ENCODE peak calls at places on chromosomes 2 and 18, in six cellular contexts. L is coronary artery, M is SK-N-SH, X is H1, Y is cardiac muscle cell, N is H9. J is an unnamed sample.

GRCh38 chr2:44098050-44098449 is 70.6 kb upstream of the PPM1B start:
- DNase-seq in L (no peak), M (no peak), X (no peak), Y (no peak), N (no peak), J (no peak)

GRCh38 chr2:149004836-149005235 is 33.7 kb upstream of the LYPD6B start:
- DNase-seq in L (no peak), M (no peak), X (no peak), Y (no peak), N (no peak), J (no peak)

GRCh38 chr18:48792611-48793368 is 158.0 kb downstream of the SMAD7 start:
- DNase-seq in L (peak), M (no peak), X (no peak), Y (no peak), N (no peak), J (no peak)

GRCh38 chr2:207133862-207134519 is 31.8 kb downstream of the KLF7 start:
- DNase-seq in L (peak), M (no peak), X (no peak), Y (no peak), N (no peak), J (peak)

GRCh38 chr2:98601532-98602132 is 6.7 kb downstream of the COA5 start:
- DNase-seq in L (no peak), M (peak), X (no peak), Y (peak), N (peak), J (peak)

GRCh38 chr2:152730591-152731333 is 12.3 kb downstream of the ARL6IP6 start:
- DNase-seq in L (no peak), M (no peak), X (no peak), Y (no peak), N (no peak), J (peak)

GRCh38 chr2:2919574-2920365 is 457.8 kb downstream of the EIPR1 start:
- DNase-seq in L (no peak), M (peak), X (no peak), Y (no peak), N (no peak), J (no peak)

GRCh38 chr2:72137498-72138010 is 10.1 kb downstream of the CYP26B1 start:
- DNase-seq in L (no peak), M (peak), X (peak), Y (peak), N (peak), J (peak)

GRCh38 chr2:227482638-227483340 is 10.8 kb downstream of the AGFG1 start:
- DNase-seq in L (no peak), M (no peak), X (no peak), Y (no peak), N (no peak), J (peak)

GRCh38 chr2:230908595-230909191 is 16.3 kb downstream of the GPR55 start:
- DNase-seq in L (peak), M (no peak), X (no peak), Y (no peak), N (peak), J (peak)

GRCh38 chr2:69083126-69083733 is 70.3 kb downstream of the ANTXR1 start:
- DNase-seq in L (no peak), M (no peak), X (no peak), Y (no peak), N (no peak), J (peak)

GRCh38 chr2:71220743-71221142 is 6.2 kb downstream of the PAIP2B start:
- DNase-seq in L (no peak), M (no peak), X (no peak), Y (no peak), N (no peak), J (no peak)

GRCh38 chr2:134917958-134918517 is 584 bp upstream of the CCNT2 start:
- DNase-seq in L (no peak), M (no peak), X (no peak), Y (no peak), N (no peak), J (no peak)

GRCh38 chr2:128301501-128301966 is 17.1 kb downstream of the HS6ST1 start:
- DNase-seq in L (peak), M (no peak), X (no peak), Y (no peak), N (no peak), J (peak)

GRCh38 chr2:127145255-127145899 is 38.4 kb upstream of the BIN1 start:
- DNase-seq in L (no peak), M (no peak), X (peak), Y (no peak), N (no peak), J (peak)

GRCh38 chr2:45935791-45936622 is 284.5 kb downstream of the PRKCE start:
- DNase-seq in L (peak), M (peak), X (peak), Y (peak), N (peak), J (peak)

GRCh38 chr2:208579678-208580077 is 173.1 kb downstream of the PTH2R start:
- DNase-seq in L (no peak), M (no peak), X (no peak), Y (no peak), N (no peak), J (no peak)

GRCh38 chr2:198930170-198930569 is 527.6 kb downstream of the SATB2 start:
- DNase-seq in L (no peak), M (no peak), X (no peak), Y (no peak), N (peak), J (peak)

GRCh38 chr18:13244135-13244534 is 25.6 kb downstream of the LDLRAD4 start:
- DNase-seq in L (no peak), M (no peak), X (no peak), Y (no peak), N (no peak), J (no peak)

GRCh38 chr2:5365871-5366461 is 326.2 kb upstream of the SOX11 start:
- DNase-seq in L (no peak), M (peak), X (peak), Y (peak), N (peak), J (no peak)

GRCh38 chr2:174551697-174552096 is 45.9 kb downstream of the WIPF1 start:
- DNase-seq in L (no peak), M (no peak), X (no peak), Y (no peak), N (no peak), J (no peak)

GRCh38 chr2:174544156-174544555 is 53.4 kb downstream of the WIPF1 start:
- DNase-seq in L (no peak), M (no peak), X (no peak), Y (no peak), N (no peak), J (no peak)

GRCh38 chr2:174544802-174545201 is 52.8 kb downstream of the WIPF1 start:
- DNase-seq in L (no peak), M (no peak), X (no peak), Y (no peak), N (no peak), J (no peak)

GRCh38 chr2:174545240-174545639 is 52.4 kb downstream of the WIPF1 start:
- DNase-seq in L (no peak), M (no peak), X (no peak), Y (no peak), N (no peak), J (no peak)

GRCh38 chr2:174546519-174547506 is 50.8 kb downstream of the WIPF1 start:
- DNase-seq in L (no peak), M (peak), X (peak), Y (peak), N (peak), J (peak)
- TF ChIP-seq CTCF in L (no peak), M (peak), X (peak), Y (peak), N (peak), J (peak)

DNA sequence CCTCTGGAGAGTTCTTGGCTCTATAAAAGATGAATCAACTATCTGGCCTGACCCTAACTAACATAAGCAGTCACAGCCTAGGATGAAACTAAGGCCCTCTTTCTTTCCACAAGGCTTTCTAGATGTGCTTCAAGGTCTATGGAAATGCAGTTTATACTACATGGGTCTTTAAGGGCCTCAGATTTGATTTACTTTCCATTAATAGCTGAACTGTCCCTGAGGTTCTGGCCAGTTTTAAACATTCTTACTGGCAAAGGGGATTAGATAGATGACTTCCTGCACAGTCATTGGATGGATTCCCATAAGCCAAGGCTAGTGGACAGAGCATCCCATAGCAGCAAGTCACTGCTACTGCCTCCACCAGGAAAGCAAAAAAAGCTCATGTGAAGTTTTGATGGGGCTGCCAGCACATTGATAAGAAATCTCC is 38.1 kb upstream of the LCLAT1 start:
- DNase-seq in L (no peak), M (no peak), X (no peak), Y (no peak), N (no peak), J (peak)
- TF ChIP-seq CTCF in L (no peak), M (peak), X (no peak), Y (no peak), N (no peak), J (peak)

DNA sequence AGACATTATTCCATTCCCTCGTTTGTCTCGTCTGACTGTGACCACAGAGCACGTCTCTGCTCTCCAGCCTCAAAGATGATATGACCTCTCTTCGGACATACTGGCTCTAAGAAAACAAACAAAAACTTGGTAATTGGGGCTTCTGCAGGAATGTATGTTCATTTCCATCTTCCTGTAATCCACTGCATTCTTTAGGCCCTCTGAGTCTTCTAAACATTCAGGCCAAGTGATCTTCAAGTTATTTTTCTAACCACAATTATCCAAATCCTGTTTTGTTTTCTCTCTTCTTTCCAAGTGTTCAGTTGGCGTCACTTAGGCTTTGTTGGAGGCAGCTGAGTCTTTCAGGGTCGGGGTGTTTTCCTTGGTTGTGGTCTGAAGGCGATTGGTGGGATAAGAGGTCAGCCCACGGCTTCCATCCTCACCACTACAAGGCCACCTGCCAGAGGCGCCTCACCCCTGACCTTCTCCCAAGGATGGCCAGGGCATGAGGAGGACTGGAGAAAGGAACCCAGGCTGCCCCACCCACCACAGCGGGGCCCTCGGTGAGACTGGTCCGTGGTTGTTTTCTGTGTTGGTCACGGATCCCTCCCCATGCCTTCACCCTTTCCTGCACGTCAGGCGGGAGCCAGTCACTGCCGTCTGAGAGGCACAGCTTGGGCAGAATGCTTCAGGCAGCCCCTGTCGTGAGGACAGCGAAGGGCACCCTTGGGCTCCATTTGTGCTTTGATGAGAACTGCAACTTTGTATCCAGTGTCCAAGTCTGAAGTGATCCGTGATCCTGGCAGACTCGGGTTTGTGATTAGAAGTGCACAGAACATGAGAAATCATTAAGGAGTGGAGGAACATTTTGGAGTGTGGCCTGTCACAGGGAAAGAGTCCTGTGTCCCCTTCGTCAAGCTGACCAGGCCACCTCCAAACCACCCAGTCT is 88.6 kb upstream of the FHL2 start:
- DNase-seq in L (no peak), M (no peak), X (no peak), Y (peak), N (no peak), J (peak)
- TF ChIP-seq CTCF in L (no peak), M (no peak), X (no peak), Y (no peak), N (no peak), J (no peak)

GRCh38 chr2:233242231-233242917 is 9.1 kb upstream of the ATG16L1 start:
- DNase-seq in L (no peak), M (no peak), X (no peak), Y (no peak), N (no peak), J (peak)

GRCh38 chr2:233241803-233242202 is 9.7 kb upstream of the ATG16L1 start:
- DNase-seq in L (no peak), M (no peak), X (no peak), Y (no peak), N (no peak), J (no peak)

GRCh38 chr2:233244818-233245217 is 6.7 kb upstream of the ATG16L1 start:
- DNase-seq in L (no peak), M (no peak), X (no peak), Y (no peak), N (no peak), J (no peak)

GRCh38 chr2:233245406-233245805 is 6.1 kb upstream of the ATG16L1 start:
- DNase-seq in L (no peak), M (no peak), X (no peak), Y (no peak), N (no peak), J (no peak)

GRCh38 chr2:233243348-233243747 is 8.1 kb upstream of the ATG16L1 start:
- DNase-seq in L (no peak), M (no peak), X (no peak), Y (no peak), N (no peak), J (no peak)
- TF ChIP-seq CTCF in L (no peak), M (no peak), X (no peak), Y (no peak), N (no peak), J (no peak)